ENCODE peak calls at places on chromosome 6, in six cellular contexts. One of them, this sample, is unnamed. For H3K27me3, the result is how much of the 10 kb centered on the place peaks cover.

GRCh38 chr6:137652961-137653697 is 158.9 kb upstream of the OLIG3 start:
- DNase-seq in BE2C: no peak
- DNase-seq in heart left ventricle: no peak
- DNase-seq in heart right ventricle: no peak
- DNase-seq in left ventricle myocardium inferior: no peak
- DNase-seq in tibial nerve: no peak
- DNase-seq in this sample: no peak

GRCh38 chr6:46949662-46950280 is 28.0 kb upstream of the ADGRF5 start:
- DNase-seq in heart left ventricle: peak
- DNase-seq in heart right ventricle: peak
- DNase-seq in BE2C: no peak
- DNase-seq in left ventricle myocardium inferior: peak
- DNase-seq in tibial nerve: peak
- DNase-seq in this sample: no peak

GRCh38 chr6:107491059-107491609 is 1.2 kb downstream of the SOBP start:
- DNase-seq in tibial nerve: peak
- DNase-seq in heart right ventricle: peak
- DNase-seq in left ventricle myocardium inferior: peak
- DNase-seq in BE2C: peak
- DNase-seq in heart left ventricle: peak
- DNase-seq in this sample: no peak

GRCh38 chr6:164927288-164928040 is 381.9 kb downstream of the C6orf118 start:
- DNase-seq in BE2C: peak
- DNase-seq in left ventricle myocardium inferior: peak
- DNase-seq in heart left ventricle: peak
- DNase-seq in heart right ventricle: peak
- DNase-seq in tibial nerve: peak
- DNase-seq in this sample: no peak

GRCh38 chr6:139016337-139017213 is 12.0 kb upstream of the ABRACL start:
- DNase-seq in heart right ventricle: no peak
- DNase-seq in left ventricle myocardium inferior: no peak
- DNase-seq in heart left ventricle: no peak
- DNase-seq in BE2C: no peak
- DNase-seq in tibial nerve: no peak
- DNase-seq in this sample: no peak

GRCh38 chr6:8193541-8193940 is 91.2 kb upstream of the EEF1E1 start:
- DNase-seq in heart right ventricle: no peak
- DNase-seq in left ventricle myocardium inferior: no peak
- DNase-seq in tibial nerve: no peak
- DNase-seq in BE2C: no peak
- DNase-seq in heart left ventricle: no peak
- DNase-seq in this sample: no peak

GRCh38 chr6:80433666-80434025 is 327.2 kb downstream of the BCKDHB start:
- DNase-seq in BE2C: no peak
- DNase-seq in heart right ventricle: no peak
- DNase-seq in heart left ventricle: no peak
- DNase-seq in left ventricle myocardium inferior: no peak
- DNase-seq in tibial nerve: no peak
- DNase-seq in this sample: no peak

GRCh38 chr6:111794716-111795452 is 78.4 kb downstream of the FYN start:
- DNase-seq in left ventricle myocardium inferior: no peak
- DNase-seq in heart right ventricle: no peak
- DNase-seq in heart left ventricle: no peak
- DNase-seq in BE2C: no peak
- DNase-seq in tibial nerve: no peak
- DNase-seq in this sample: no peak

GRCh38 chr6:12068899-12069557 is 56.9 kb downstream of the HIVEP1 start:
- DNase-seq in tibial nerve: no peak
- DNase-seq in BE2C: no peak
- DNase-seq in heart left ventricle: no peak
- DNase-seq in left ventricle myocardium inferior: no peak
- DNase-seq in heart right ventricle: no peak
- DNase-seq in this sample: no peak

GRCh38 chr6:160348552-160349441 is 619 bp downstream of the SLC22A3 start:
- DNase-seq in heart right ventricle: no peak
- DNase-seq in heart left ventricle: no peak
- DNase-seq in left ventricle myocardium inferior: no peak
- DNase-seq in BE2C: no peak
- DNase-seq in tibial nerve: no peak
- DNase-seq in this sample: no peak

GRCh38 chr6:146950351-146950835 is 253.8 kb upstream of the STXBP5 start:
- DNase-seq in left ventricle myocardium inferior: no peak
- DNase-seq in tibial nerve: no peak
- DNase-seq in BE2C: no peak
- DNase-seq in heart right ventricle: no peak
- DNase-seq in heart left ventricle: no peak
- DNase-seq in this sample: no peak

GRCh38 chr6:48057611-48058010 is 53.4 kb downstream of the PTCHD4 start:
- DNase-seq in left ventricle myocardium inferior: no peak
- DNase-seq in heart right ventricle: no peak
- DNase-seq in tibial nerve: no peak
- DNase-seq in heart left ventricle: no peak
- DNase-seq in BE2C: no peak
- DNase-seq in this sample: no peak

GRCh38 chr6:67361264-67361663 is 1273.8 kb upstream of the ADGRB3 start:
- DNase-seq in BE2C: no peak
- DNase-seq in heart left ventricle: no peak
- DNase-seq in left ventricle myocardium inferior: no peak
- DNase-seq in tibial nerve: no peak
- DNase-seq in heart right ventricle: no peak
- DNase-seq in this sample: no peak

GRCh38 chr6:72386324-72386723 is 235.5 kb upstream of the KCNQ5 start:
- DNase-seq in tibial nerve: no peak
- DNase-seq in heart right ventricle: no peak
- DNase-seq in heart left ventricle: no peak
- DNase-seq in left ventricle myocardium inferior: no peak
- DNase-seq in BE2C: no peak
- DNase-seq in this sample: no peak

GRCh38 chr6:17705778-17706579 is 746 bp downstream of the NUP153 start:
- DNase-seq in heart right ventricle: peak
- DNase-seq in left ventricle myocardium inferior: peak
- DNase-seq in BE2C: peak
- DNase-seq in tibial nerve: peak
- DNase-seq in heart left ventricle: peak
- DNase-seq in this sample: no peak

GRCh38 chr6:126312013-126312665 is 27.8 kb upstream of the CENPW start:
- DNase-seq in BE2C: peak
- DNase-seq in left ventricle myocardium inferior: no peak
- DNase-seq in heart right ventricle: no peak
- DNase-seq in heart left ventricle: no peak
- DNase-seq in tibial nerve: no peak
- DNase-seq in this sample: no peak

GRCh38 chr6:133947302-133947900 is 5.6 kb upstream of the TBPL1 start:
- DNase-seq in BE2C: peak
- DNase-seq in tibial nerve: no peak
- DNase-seq in left ventricle myocardium inferior: no peak
- DNase-seq in heart left ventricle: no peak
- DNase-seq in heart right ventricle: no peak
- DNase-seq in this sample: no peak

GRCh38 chr6:17820055-17820454 is 113.3 kb upstream of the NUP153 start:
- DNase-seq in BE2C: no peak
- DNase-seq in heart left ventricle: no peak
- DNase-seq in tibial nerve: no peak
- DNase-seq in left ventricle myocardium inferior: no peak
- DNase-seq in heart right ventricle: no peak
- DNase-seq in this sample: no peak

GRCh38 chr6:12010635-12011275 is 1.4 kb upstream of the HIVEP1 start:
- DNase-seq in heart right ventricle: peak
- DNase-seq in tibial nerve: peak
- DNase-seq in left ventricle myocardium inferior: peak
- DNase-seq in BE2C: peak
- DNase-seq in heart left ventricle: peak
- DNase-seq in this sample: no peak

GRCh38 chr6:157690441-157691210 is 132.4 kb upstream of the SNX9 start:
- DNase-seq in heart right ventricle: no peak
- DNase-seq in tibial nerve: no peak
- DNase-seq in left ventricle myocardium inferior: no peak
- DNase-seq in heart left ventricle: no peak
- DNase-seq in BE2C: no peak
- DNase-seq in this sample: no peak

GRCh38 chr6:52517502-52518278 is 59.2 kb downstream of the TRAM2 start:
- DNase-seq in BE2C: peak
- DNase-seq in tibial nerve: peak
- DNase-seq in heart right ventricle: peak
- DNase-seq in heart left ventricle: peak
- DNase-seq in left ventricle myocardium inferior: peak
- DNase-seq in this sample: peak

GRCh38 chr6:22838346-22838745 is 269.0 kb downstream of the HDGFL1 start:
- DNase-seq in heart right ventricle: no peak
- DNase-seq in left ventricle myocardium inferior: no peak
- DNase-seq in BE2C: no peak
- DNase-seq in heart left ventricle: no peak
- DNase-seq in tibial nerve: no peak
- DNase-seq in this sample: no peak

DNA sequence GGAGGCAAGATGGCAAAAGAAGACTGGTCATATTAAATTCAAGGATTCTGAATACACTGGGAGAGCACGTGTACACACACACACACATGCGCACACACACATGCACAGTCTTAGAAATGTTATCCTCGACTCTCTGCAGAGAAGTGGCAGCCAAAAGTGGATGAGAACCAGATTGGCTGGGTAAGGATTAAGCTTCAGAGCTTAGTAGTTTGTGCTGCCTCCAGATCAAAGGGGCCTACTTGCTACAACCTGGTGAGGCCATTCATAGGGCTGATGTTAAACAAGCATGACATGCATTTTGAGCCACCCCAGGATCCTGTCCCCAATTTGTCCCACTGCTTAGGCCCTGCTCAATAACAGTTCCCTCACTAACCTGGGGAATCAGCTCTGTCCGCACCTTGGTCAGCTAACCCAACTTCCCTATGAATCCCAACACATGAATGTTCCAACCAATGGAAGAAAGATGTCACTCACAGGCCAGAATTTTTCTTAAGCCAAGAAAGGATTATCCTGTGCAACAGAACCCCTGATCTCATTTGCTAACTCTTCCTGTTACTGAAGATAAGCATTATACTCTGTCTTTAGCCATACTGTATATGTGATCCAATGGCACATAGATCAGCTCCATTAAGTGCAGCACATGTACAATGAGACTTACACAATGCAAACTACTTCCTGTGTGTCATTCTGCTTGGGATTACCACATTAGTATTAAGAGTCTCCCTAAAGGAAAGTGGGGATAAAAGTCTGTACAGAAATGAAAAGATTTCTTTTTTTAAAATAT is 31.0 kb downstream of the TOMM6 start:
- DNase-seq in heart right ventricle: no peak
- DNase-seq in tibial nerve: no peak
- DNase-seq in heart left ventricle: no peak
- DNase-seq in left ventricle myocardium inferior: no peak
- DNase-seq in BE2C: no peak
- DNase-seq in this sample: no peak
- H3K4me3 ChIP-seq in heart right ventricle: no peak
- H3K4me3 ChIP-seq in tibial nerve: no peak
- H3K4me3 ChIP-seq in heart left ventricle: no peak
- H3K4me3 ChIP-seq in left ventricle myocardium inferior: no peak
- H3K4me3 ChIP-seq in BE2C: no peak
- H3K4me3 ChIP-seq in this sample: no peak

DNA sequence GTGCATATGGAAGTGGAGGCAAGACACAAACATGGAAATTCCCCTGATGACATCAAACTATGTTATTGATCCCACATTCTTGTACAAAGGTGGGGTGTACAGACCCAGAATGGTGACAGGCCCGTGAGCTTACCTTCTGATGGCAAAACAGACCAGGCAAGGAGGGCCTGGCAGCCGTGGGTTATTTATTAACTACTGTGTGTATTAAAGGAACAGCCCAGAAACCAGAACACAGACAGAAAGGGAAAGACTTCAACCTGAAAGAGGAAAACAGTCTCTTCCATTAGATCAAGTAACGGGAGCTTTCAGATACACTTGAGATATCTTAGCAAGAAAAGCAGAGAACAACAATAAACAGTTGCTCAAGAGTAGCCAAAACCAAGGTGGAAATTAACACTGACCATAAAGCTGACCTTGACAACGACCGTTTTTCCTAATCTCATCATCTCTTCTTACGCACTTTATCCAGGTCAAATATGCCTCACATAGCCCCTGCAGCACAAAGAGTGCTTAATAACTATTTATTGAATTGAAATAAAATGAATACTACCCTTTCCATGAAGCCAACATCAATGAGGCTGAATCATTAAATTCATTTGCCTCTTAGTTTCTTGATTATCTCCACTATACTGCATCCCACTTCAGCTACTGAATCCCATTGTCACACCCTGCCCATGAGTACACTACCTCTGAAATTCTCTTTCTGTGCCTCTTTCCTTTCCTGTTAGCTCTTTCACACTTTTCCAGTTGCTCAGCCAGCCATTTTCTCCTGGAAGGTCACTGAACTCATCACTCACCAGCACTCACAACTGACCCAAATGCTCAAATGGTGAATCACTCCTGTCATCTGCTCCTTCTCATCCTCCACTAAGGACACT is 67.4 kb downstream of the MOXD1 start:
- DNase-seq in left ventricle myocardium inferior: no peak
- DNase-seq in BE2C: no peak
- DNase-seq in heart right ventricle: peak
- DNase-seq in heart left ventricle: no peak
- DNase-seq in tibial nerve: peak
- DNase-seq in this sample: peak
- H3K27me3 ChIP-seq in left ventricle myocardium inferior: under half
- H3K27me3 ChIP-seq in BE2C: under half
- H3K27me3 ChIP-seq in heart right ventricle: under half
- H3K27me3 ChIP-seq in heart left ventricle: under half
- H3K27me3 ChIP-seq in tibial nerve: under half
- H3K27me3 ChIP-seq in this sample: under half

DNA sequence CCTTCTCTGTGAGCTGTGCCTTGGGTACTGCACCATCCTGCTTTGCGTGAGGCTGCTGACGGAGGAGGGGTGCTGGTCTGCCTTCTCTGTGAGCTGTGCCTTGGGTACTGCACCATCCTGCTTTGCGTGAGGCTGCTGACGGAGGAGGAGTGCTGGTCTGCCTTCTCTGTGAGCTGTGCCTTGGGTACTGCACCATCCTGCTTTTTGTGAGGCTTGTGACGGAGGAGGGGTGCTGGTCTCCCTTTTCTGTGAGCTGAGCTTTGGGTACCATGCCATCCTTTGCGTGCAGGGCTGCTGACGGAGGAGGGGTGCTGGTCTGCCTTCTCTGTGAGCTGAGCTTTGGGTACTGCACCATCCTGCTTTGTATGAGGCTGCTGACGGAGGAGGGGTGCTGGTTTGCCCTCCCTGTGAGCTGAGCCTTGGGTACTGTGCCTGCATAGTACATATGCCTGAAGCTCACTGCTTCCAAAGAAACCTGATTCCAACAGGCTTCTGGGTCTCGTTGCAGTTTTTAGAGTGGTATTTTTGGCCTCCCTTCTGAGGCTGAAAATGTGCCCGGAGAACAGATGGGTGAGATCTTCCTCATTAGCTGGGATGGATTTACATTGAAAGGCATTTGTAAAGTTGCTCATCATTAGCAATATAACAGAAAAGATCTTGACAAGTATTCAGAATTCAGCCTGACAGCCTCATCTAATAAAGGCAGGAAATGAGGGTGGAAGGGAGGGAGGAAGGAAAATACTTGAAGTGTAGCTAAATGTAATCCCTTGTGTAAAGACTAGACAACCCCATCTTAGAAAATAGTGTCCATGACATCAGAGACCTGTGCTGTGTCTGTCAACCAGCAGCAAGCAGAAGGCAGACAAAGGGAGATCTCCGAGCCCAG is 46.8 kb upstream of the UNC93A start:
- DNase-seq in heart right ventricle: no peak
- DNase-seq in BE2C: no peak
- DNase-seq in left ventricle myocardium inferior: no peak
- DNase-seq in tibial nerve: no peak
- DNase-seq in heart left ventricle: no peak
- DNase-seq in this sample: no peak
- H3K4me3 ChIP-seq in heart right ventricle: no peak
- H3K4me3 ChIP-seq in BE2C: no peak
- H3K4me3 ChIP-seq in left ventricle myocardium inferior: no peak
- H3K4me3 ChIP-seq in tibial nerve: no peak
- H3K4me3 ChIP-seq in heart left ventricle: no peak
- H3K4me3 ChIP-seq in this sample: no peak

GRCh38 chr6:39005774-39006173 is 42.8 kb upstream of the GLP1R start:
- DNase-seq in heart right ventricle: no peak
- DNase-seq in BE2C: no peak
- DNase-seq in left ventricle myocardium inferior: no peak
- DNase-seq in heart left ventricle: no peak
- DNase-seq in tibial nerve: no peak
- DNase-seq in this sample: no peak
- H3K27me3 ChIP-seq in heart right ventricle: half or more
- H3K27me3 ChIP-seq in BE2C: under half
- H3K27me3 ChIP-seq in left ventricle myocardium inferior: under half
- H3K27me3 ChIP-seq in heart left ventricle: under half
- H3K27me3 ChIP-seq in tibial nerve: under half
- H3K27me3 ChIP-seq in this sample: under half

This sample was measured in BJ.